ENCODE peak calls at places on chromosomes 4 and X, in seven cellular contexts. Q, X, L, J, I, A and D are unnamed samples.

GRCh38 chr4:7396186-7396585 is 38.5 kb downstream of the PSAPL1 start:
- DNase-seq in I (no peak), J (no peak), Q (no peak), X (no peak), L (no peak), A (no peak), D (no peak)

GRCh38 chr4:32560306-32560705 is 1840.1 kb downstream of the PCDH7 start:
- DNase-seq in J (no peak), A (no peak), L (no peak), I (no peak), X (peak; percentile 62), Q (peak; percentile 94), D (no peak)

GRCh38 chrX:12309040-12309732 is 170.9 kb downstream of the FRMPD4 start:
- DNase-seq in L (no peak), X (peak; percentile 85), Q (no peak), A (no peak), J (no peak), I (no peak), D (no peak)

GRCh38 chr4:2796261-2797187 is 3.6 kb downstream of the SH3BP2 start:
- DNase-seq in A (no peak), Q (peak; percentile 47), X (peak; percentile 58), I (no peak), J (peak; percentile 31), L (peak; percentile 87), D (no peak)

GRCh38 chr4:53592686-53593641 is 1.7 kb upstream of the LNX1 start:
- DNase-seq in L (peak; percentile 78), Q (no peak), X (no peak), A (peak; percentile 33), I (no peak), J (peak; percentile 57), D (no peak)

GRCh38 chr4:144649646-144650045 is 3.7 kb downstream of the HHIP start:
- DNase-seq in X (no peak), Q (no peak), L (no peak), I (no peak), J (peak; percentile 78), A (no peak), D (no peak)

GRCh38 chr4:150005537-150005936 is 72.7 kb upstream of the DCLK2 start:
- DNase-seq in L (no peak), X (no peak), J (no peak), A (no peak), Q (no peak), I (no peak), D (no peak)

GRCh38 chr4:56296449-56296990 is 90.8 kb downstream of the AASDH start:
- DNase-seq in J (no peak), X (no peak), I (no peak), A (no peak), L (peak; percentile 20), Q (no peak), D (no peak)

DNA sequence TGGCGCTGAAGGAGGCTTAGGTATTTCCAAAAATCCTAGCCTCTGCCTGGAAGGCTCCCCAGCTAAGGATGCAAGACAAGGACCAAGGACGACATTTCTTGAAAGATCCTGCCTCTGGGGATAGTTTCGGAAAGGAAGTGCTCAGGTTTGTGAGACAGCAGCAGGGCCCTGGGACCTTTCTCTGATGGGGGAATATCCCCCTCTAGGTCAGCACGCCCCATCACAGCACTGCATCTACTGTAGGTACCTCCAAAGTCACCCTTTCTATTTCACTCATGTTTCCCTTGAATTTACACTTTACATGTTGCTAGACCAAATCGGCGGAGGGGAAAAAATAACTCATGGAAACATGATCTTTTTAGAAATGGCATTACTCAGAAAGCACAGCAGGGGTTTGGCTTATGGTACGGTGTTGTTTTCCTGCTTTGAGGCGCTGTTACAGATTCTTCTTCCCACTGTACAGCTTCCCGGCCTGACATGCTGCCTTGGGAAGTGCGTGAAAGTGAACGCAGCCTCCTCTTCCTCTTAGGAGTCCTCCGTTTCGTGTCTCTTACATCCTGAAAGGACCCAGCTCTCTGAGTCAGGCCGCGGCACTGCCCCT is 77.2 kb upstream of the DHRSX start:
- DNase-seq in Q (no peak), L (no peak), I (no peak), X (no peak), A (no peak), J (peak; percentile 12), D (no peak)
- TF ChIP-seq CTCF in Q (no peak), L (no peak), I (no peak), X (no peak), A (no peak), J (no peak), D (no peak)

DNA sequence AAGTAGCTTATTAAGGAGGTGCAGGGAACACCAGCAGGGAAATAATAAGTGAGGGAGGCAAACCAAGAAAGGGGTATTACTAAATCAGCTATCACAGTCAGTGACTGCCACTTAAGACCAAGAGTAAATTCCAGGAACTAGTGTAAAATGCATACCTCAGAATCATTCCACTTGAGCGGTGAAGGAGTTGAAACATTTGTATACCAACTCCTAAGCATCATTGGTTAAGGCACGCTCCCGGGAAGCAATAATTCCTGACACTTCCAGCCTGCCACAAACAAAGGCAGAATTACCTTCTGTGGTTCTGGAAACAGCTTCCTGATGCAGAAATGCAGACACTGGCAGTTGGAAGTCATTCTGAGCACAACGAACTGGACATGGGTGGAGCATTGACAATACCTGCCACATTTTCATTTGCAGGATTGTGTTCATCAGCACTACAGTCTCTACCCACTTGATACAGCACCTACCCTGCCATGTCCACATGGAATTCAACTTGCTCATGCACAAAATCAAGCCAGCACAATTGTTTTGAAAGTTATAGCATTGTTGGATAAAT is 82.1 kb downstream of the PPP1R2C start:
- DNase-seq in A (no peak), L (no peak), I (no peak), X (no peak), J (peak; percentile 31), Q (no peak), D (no peak)
- TF ChIP-seq CTCF in A (no peak), L (no peak), I (no peak), X (no peak), J (no peak), Q (no peak), D (no peak)

DNA sequence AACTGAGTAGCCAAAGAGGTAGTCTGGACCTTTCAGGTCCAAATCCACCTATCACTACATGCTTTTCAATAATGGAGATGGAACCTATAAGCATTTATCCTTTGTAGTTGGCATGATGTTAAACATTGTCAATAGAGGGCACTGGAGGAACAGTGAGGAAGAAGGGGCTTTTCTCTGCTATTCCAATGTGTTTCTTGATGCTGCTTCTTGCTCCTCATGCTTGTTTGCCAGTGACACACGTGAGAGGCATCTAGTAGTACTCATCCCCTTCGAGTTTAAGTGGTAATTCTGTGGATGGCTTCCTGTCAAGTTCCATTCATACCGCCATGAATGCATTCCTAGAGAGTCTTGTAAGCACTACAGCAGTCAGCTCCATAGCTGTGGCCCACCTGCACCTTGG is 84.0 kb downstream of the NAA11 start:
- DNase-seq in X (peak; percentile 35), J (peak; percentile 53), A (no peak), I (no peak), L (no peak), Q (peak; percentile 39), D (no peak)
- TF ChIP-seq CTCF in X (peak; percentile 40), J (peak; percentile 56), A (no peak), I (no peak), L (no peak), Q (peak; percentile 27), D (no peak)

GRCh38 chr4:141614878-141615586 is 21.4 kb upstream of the IL15 start:
- DNase-seq in I (no peak), X (no peak), L (no peak), Q (no peak), J (no peak), A (no peak), D (no peak)

GRCh38 chr4:141605425-141605856 is 30.9 kb upstream of the IL15 start:
- DNase-seq in L (no peak), I (no peak), X (no peak), J (no peak), A (no peak), Q (no peak), D (no peak)

GRCh38 chr4:141610365-141610764 is 26.0 kb upstream of the IL15 start:
- DNase-seq in L (no peak), A (no peak), I (no peak), X (no peak), Q (no peak), J (peak; percentile 48), D (no peak)

GRCh38 chr4:141609243-141609642 is 27.1 kb upstream of the IL15 start:
- DNase-seq in L (no peak), A (no peak), J (peak; percentile 10), I (no peak), Q (no peak), X (peak; percentile 40), D (no peak)
- TF ChIP-seq CTCF in L (no peak), A (no peak), J (no peak), I (no peak), Q (no peak), X (no peak), D (no peak)

DNA sequence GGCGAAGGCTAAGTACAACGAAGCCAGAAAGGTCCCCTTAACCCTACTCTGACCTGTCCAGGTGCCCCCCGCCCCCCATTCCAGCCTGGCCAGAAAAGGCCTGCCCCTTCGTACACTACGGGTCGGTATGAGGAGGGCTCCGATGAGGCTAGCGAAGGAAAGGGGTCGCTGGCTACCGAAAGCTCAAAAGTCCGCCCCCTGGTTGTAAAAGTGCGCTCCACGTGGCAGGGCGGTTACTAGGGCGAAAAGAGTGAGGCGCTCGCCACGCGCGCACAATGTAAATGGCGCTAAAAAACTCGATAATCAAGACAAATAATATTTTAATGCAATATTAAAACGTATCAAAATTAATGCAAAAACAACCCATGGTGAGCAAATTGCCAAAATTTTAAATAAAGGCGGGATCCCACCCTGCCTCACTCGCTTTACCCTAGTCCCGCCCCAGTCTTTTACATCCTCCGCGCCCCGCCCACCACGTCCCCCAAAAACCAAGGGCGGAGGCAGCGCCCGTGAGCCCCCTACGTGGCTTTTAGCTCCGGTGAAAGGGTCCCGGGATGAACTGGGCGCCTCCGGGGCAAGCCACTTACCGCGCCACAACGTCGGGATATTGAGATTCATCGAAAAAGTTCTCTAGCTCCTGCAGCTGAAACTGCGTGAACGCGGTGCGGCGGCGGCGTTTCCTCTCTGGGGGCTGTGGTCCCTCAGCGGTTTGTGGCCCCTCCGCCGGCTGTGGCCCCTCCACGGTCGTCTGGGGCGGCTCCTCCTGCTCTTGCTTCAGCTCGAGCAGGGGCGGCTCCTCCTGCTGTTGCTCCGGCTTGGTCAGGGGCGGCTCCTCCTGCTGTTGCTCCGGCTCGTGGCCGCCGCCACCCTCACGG is 929 bp downstream of the ESX1 start:
- DNase-seq in A (no peak), J (peak; percentile 69), X (no peak), L (no peak), Q (no peak), I (no peak), D (no peak)
- TF ChIP-seq CTCF in A (no peak), J (peak; percentile 53), X (no peak), L (no peak), Q (peak; percentile 19), I (no peak), D (no peak)

GRCh38 chr4:100311181-100311580 is 120.9 kb upstream of the DDIT4L start:
- DNase-seq in A (no peak), X (peak; percentile 40), L (no peak), I (no peak), J (peak; percentile 7), Q (no peak), D (no peak)
- TF ChIP-seq CTCF in A (no peak), X (peak; percentile 51), L (no peak), I (no peak), J (no peak), Q (no peak), D (no peak)